ENCODE peak calls at places on chromosomes 2 and 18, in five cellular contexts. L, Z, P, U and N are unnamed samples.

GRCh38 chr2:196809260-196809659 is at the start of gene C2orf66:
- DNase-seq in L (no peak), Z (no peak), P (no peak), U (no peak), N (no peak)

GRCh38 chr2:202687276-202687675 is 52.5 kb downstream of the FAM117B start:
- DNase-seq in L (no peak), Z (no peak), P (no peak), U (no peak), N (no peak)

GRCh38 chr2:230170532-230170931 is 49.3 kb downstream of the SP110 start:
- DNase-seq in L (no peak), Z (no peak), P (no peak), U (no peak), N (no peak)

GRCh38 chr18:48915621-48916425 is 34.9 kb downstream of the SMAD7 start:
- DNase-seq in L (no peak), Z (no peak), P (peak), U (no peak), N (peak)

GRCh38 chr2:178553047-178553446 is 72.8 kb downstream of the PLEKHA3 start:
- DNase-seq in L (no peak), Z (no peak), P (no peak), U (peak), N (no peak)

GRCh38 chr2:188181035-188181434 is 110.6 kb upstream of the GULP1 start:
- DNase-seq in L (no peak), Z (no peak), P (no peak), U (no peak), N (no peak)

GRCh38 chr2:62996534-62997186 is 54.0 kb upstream of the OTX1 start:
- DNase-seq in L (no peak), Z (no peak), P (no peak), U (no peak), N (no peak)

GRCh38 chr2:73944714-73945113 is 18.0 kb downstream of the DGUOK start:
- DNase-seq in L (no peak), Z (no peak), P (no peak), U (no peak), N (no peak)

GRCh38 chr18:43692291-43692690 is 415.0 kb upstream of the SYT4 start:
- DNase-seq in L (no peak), Z (no peak), P (no peak), U (no peak), N (no peak)

GRCh38 chr2:8575011-8575750 is 106.7 kb upstream of the ID2 start:
- DNase-seq in L (no peak), Z (peak), P (no peak), U (no peak), N (no peak)

GRCh38 chr2:28893488-28893887 is 979 bp upstream of the WDR43 start:
- DNase-seq in L (no peak), Z (no peak), P (no peak), U (no peak), N (no peak)

GRCh38 chr2:146576301-146576700 is 1268.5 kb upstream of the ACVR2A start:
- DNase-seq in L (peak), Z (no peak), P (no peak), U (no peak), N (no peak)

GRCh38 chr2:19797871-19798270 is 103.9 kb downstream of the TTC32 start:
- DNase-seq in L (no peak), Z (no peak), P (no peak), U (no peak), N (no peak)

GRCh38 chr2:230227216-230227615 is 1.7 kb downstream of the SP140 start:
- DNase-seq in L (no peak), Z (no peak), P (no peak), U (no peak), N (no peak)

GRCh38 chr2:179311071-179311470 is 46.4 kb upstream of the SESTD1 start:
- DNase-seq in L (no peak), Z (no peak), P (no peak), U (no peak), N (no peak)

GRCh38 chr2:3445891-3446290 is 66.4 kb downstream of the TRAPPC12 start:
- DNase-seq in L (no peak), Z (no peak), P (no peak), U (no peak), N (no peak)

GRCh38 chr2:8405334-8405733 is 276.5 kb upstream of the ID2 start:
- DNase-seq in L (no peak), Z (no peak), P (no peak), U (no peak), N (no peak)

GRCh38 chr2:217785544-217786045 is 217.2 kb downstream of the TNS1 start:
- DNase-seq in L (peak), Z (peak), P (peak), U (peak), N (peak)

GRCh38 chr2:190350371-190350770 is 7.0 kb downstream of the INPP1 start:
- DNase-seq in L (no peak), Z (no peak), P (no peak), U (no peak), N (no peak)

GRCh38 chr2:118988706-118989105 is 46.7 kb downstream of the MARCO start:
- DNase-seq in L (no peak), Z (no peak), P (no peak), U (no peak), N (no peak)

GRCh38 chr2:162435676-162436075 is 91.7 kb downstream of the GCA start:
- DNase-seq in L (no peak), Z (no peak), P (no peak), U (no peak), N (no peak)

GRCh38 chr18:34609991-34610658 is 100.0 kb upstream of the DTNA start:
- DNase-seq in L (no peak), Z (no peak), P (no peak), U (no peak), N (no peak)

GRCh38 chr2:218435003-218435982 is 16.4 kb downstream of the VIL1 start:
- DNase-seq in L (no peak), Z (no peak), P (no peak), U (no peak), N (no peak)

GRCh38 chr2:104140361-104140760 is 713.6 kb upstream of the POU3F3 start:
- DNase-seq in L (no peak), Z (no peak), P (no peak), U (no peak), N (no peak)

GRCh38 chr2:54476852-54477251 is 20.7 kb downstream of the SPTBN1 start:
- DNase-seq in L (no peak), Z (no peak), P (no peak), U (no peak), N (no peak)

GRCh38 chr18:73511751-73512525 is 635.7 kb downstream of the FBXO15 start:
- DNase-seq in L (no peak), Z (no peak), P (no peak), U (no peak), N (no peak)

GRCh38 chr2:239308696-239309397 is 92.0 kb downstream of the HDAC4 start:
- DNase-seq in L (no peak), Z (peak), P (peak), U (no peak), N (peak)

GRCh38 chr18:8176554-8176953 is 432.7 kb upstream of the RAB12 start:
- DNase-seq in L (no peak), Z (no peak), P (no peak), U (no peak), N (no peak)

GRCh38 chr18:36153203-36153602 is 23.5 kb downstream of the ELP2 start:
- DNase-seq in L (no peak), Z (no peak), P (no peak), U (no peak), N (no peak)